ENCODE peak calls at places on chromosome X, in four cellular contexts. One of them, this sample, is unnamed.

GRCh38 chrX:95950679-95951078 is 734.0 kb upstream of the DIAPH2 start:
- DNase-seq in activated naive CD8-positive, alpha-beta T cell treated with anti-CD3 and anti-CD28 coated beads, Interleukin-2, amount 10 ng/mL, durations not matched to agents 7 days and 5 days: no peak
- DNase-seq in activated T-cell treated with anti-CD3 and anti-CD28 coated beads, Interleukin-2, amount 50 U/mL, for 72 hours: no peak
- DNase-seq in NCI-H748 treated with DMSO at 0.1 percent for 48 hours: no peak
- DNase-seq in this sample: no peak

GRCh38 chrX:76862509-76862908 is 435.0 kb downstream of the MAGEE1 start:
- DNase-seq in activated T-cell treated with anti-CD3 and anti-CD28 coated beads, Interleukin-2, amount 50 U/mL, for 72 hours: no peak
- DNase-seq in activated naive CD8-positive, alpha-beta T cell treated with anti-CD3 and anti-CD28 coated beads, Interleukin-2, amount 10 ng/mL, durations not matched to agents 7 days and 5 days: no peak
- DNase-seq in NCI-H748 treated with DMSO at 0.1 percent for 48 hours: no peak
- DNase-seq in this sample: no peak

GRCh38 chrX:125262836-125263235 is 56.8 kb upstream of the TEX13C start:
- DNase-seq in activated T-cell treated with anti-CD3 and anti-CD28 coated beads, Interleukin-2, amount 50 U/mL, for 72 hours: no peak
- DNase-seq in activated naive CD8-positive, alpha-beta T cell treated with anti-CD3 and anti-CD28 coated beads, Interleukin-2, amount 10 ng/mL, durations not matched to agents 7 days and 5 days: no peak
- DNase-seq in NCI-H748 treated with DMSO at 0.1 percent for 48 hours: no peak
- DNase-seq in this sample: no peak

GRCh38 chrX:134484039-134484438 is 24.1 kb downstream of the HPRT1 start:
- DNase-seq in NCI-H748 treated with DMSO at 0.1 percent for 48 hours: peak; percentile 1
- DNase-seq in activated naive CD8-positive, alpha-beta T cell treated with anti-CD3 and anti-CD28 coated beads, Interleukin-2, amount 10 ng/mL, durations not matched to agents 7 days and 5 days: no peak
- DNase-seq in activated T-cell treated with anti-CD3 and anti-CD28 coated beads, Interleukin-2, amount 50 U/mL, for 72 hours: no peak
- DNase-seq in this sample: peak; percentile 78

GRCh38 chrX:132412208-132412607 is 76.6 kb downstream of the MBNL3 start:
- DNase-seq in activated T-cell treated with anti-CD3 and anti-CD28 coated beads, Interleukin-2, amount 50 U/mL, for 72 hours: no peak
- DNase-seq in activated naive CD8-positive, alpha-beta T cell treated with anti-CD3 and anti-CD28 coated beads, Interleukin-2, amount 10 ng/mL, durations not matched to agents 7 days and 5 days: no peak
- DNase-seq in NCI-H748 treated with DMSO at 0.1 percent for 48 hours: no peak
- DNase-seq in this sample: no peak

GRCh38 chrX:1598876-1599790 is 7.7 kb downstream of the AKAP17A start:
- DNase-seq in NCI-H748 treated with DMSO at 0.1 percent for 48 hours: no peak
- DNase-seq in activated naive CD8-positive, alpha-beta T cell treated with anti-CD3 and anti-CD28 coated beads, Interleukin-2, amount 10 ng/mL, durations not matched to agents 7 days and 5 days: no peak
- DNase-seq in activated T-cell treated with anti-CD3 and anti-CD28 coated beads, Interleukin-2, amount 50 U/mL, for 72 hours: no peak
- DNase-seq in this sample: no peak

GRCh38 chrX:86047174-86047991 is at the start of gene CHM:
- DNase-seq in NCI-H748 treated with DMSO at 0.1 percent for 48 hours: no peak
- DNase-seq in activated T-cell treated with anti-CD3 and anti-CD28 coated beads, Interleukin-2, amount 50 U/mL, for 72 hours: peak; percentile 64
- DNase-seq in activated naive CD8-positive, alpha-beta T cell treated with anti-CD3 and anti-CD28 coated beads, Interleukin-2, amount 10 ng/mL, durations not matched to agents 7 days and 5 days: peak; percentile 49
- DNase-seq in this sample: peak; percentile 86

GRCh38 chrX:87526281-87526680 is 8.7 kb downstream of the KLHL4 start:
- DNase-seq in activated naive CD8-positive, alpha-beta T cell treated with anti-CD3 and anti-CD28 coated beads, Interleukin-2, amount 10 ng/mL, durations not matched to agents 7 days and 5 days: no peak
- DNase-seq in activated T-cell treated with anti-CD3 and anti-CD28 coated beads, Interleukin-2, amount 50 U/mL, for 72 hours: no peak
- DNase-seq in NCI-H748 treated with DMSO at 0.1 percent for 48 hours: no peak
- DNase-seq in this sample: peak; percentile 10

GRCh38 chrX:9370888-9371287 is 94.0 kb upstream of the TBL1X start:
- DNase-seq in NCI-H748 treated with DMSO at 0.1 percent for 48 hours: no peak
- DNase-seq in activated T-cell treated with anti-CD3 and anti-CD28 coated beads, Interleukin-2, amount 50 U/mL, for 72 hours: no peak
- DNase-seq in activated naive CD8-positive, alpha-beta T cell treated with anti-CD3 and anti-CD28 coated beads, Interleukin-2, amount 10 ng/mL, durations not matched to agents 7 days and 5 days: no peak
- DNase-seq in this sample: peak; percentile 63

GRCh38 chrX:130994671-130995070 is 63.5 kb upstream of the ARHGAP36 start:
- DNase-seq in activated naive CD8-positive, alpha-beta T cell treated with anti-CD3 and anti-CD28 coated beads, Interleukin-2, amount 10 ng/mL, durations not matched to agents 7 days and 5 days: no peak
- DNase-seq in activated T-cell treated with anti-CD3 and anti-CD28 coated beads, Interleukin-2, amount 50 U/mL, for 72 hours: peak; percentile 34
- DNase-seq in NCI-H748 treated with DMSO at 0.1 percent for 48 hours: no peak
- DNase-seq in this sample: peak; percentile 18

GRCh38 chrX:153888344-153888743 is 2.4 kb upstream of the L1CAM start:
- DNase-seq in activated naive CD8-positive, alpha-beta T cell treated with anti-CD3 and anti-CD28 coated beads, Interleukin-2, amount 10 ng/mL, durations not matched to agents 7 days and 5 days: no peak
- DNase-seq in NCI-H748 treated with DMSO at 0.1 percent for 48 hours: no peak
- DNase-seq in activated T-cell treated with anti-CD3 and anti-CD28 coated beads, Interleukin-2, amount 50 U/mL, for 72 hours: no peak
- DNase-seq in this sample: no peak

GRCh38 chrX:43508694-43509093 is 147.4 kb upstream of the MAOA start:
- DNase-seq in activated T-cell treated with anti-CD3 and anti-CD28 coated beads, Interleukin-2, amount 50 U/mL, for 72 hours: no peak
- DNase-seq in NCI-H748 treated with DMSO at 0.1 percent for 48 hours: no peak
- DNase-seq in activated naive CD8-positive, alpha-beta T cell treated with anti-CD3 and anti-CD28 coated beads, Interleukin-2, amount 10 ng/mL, durations not matched to agents 7 days and 5 days: no peak
- DNase-seq in this sample: no peak

GRCh38 chrX:43970528-43970927 is 2.7 kb downstream of the NDP start:
- DNase-seq in activated T-cell treated with anti-CD3 and anti-CD28 coated beads, Interleukin-2, amount 50 U/mL, for 72 hours: no peak
- DNase-seq in activated naive CD8-positive, alpha-beta T cell treated with anti-CD3 and anti-CD28 coated beads, Interleukin-2, amount 10 ng/mL, durations not matched to agents 7 days and 5 days: no peak
- DNase-seq in NCI-H748 treated with DMSO at 0.1 percent for 48 hours: no peak
- DNase-seq in this sample: no peak

GRCh38 chrX:32176510-32176909 is 1034.8 kb downstream of the DMD start:
- DNase-seq in NCI-H748 treated with DMSO at 0.1 percent for 48 hours: no peak
- DNase-seq in activated T-cell treated with anti-CD3 and anti-CD28 coated beads, Interleukin-2, amount 50 U/mL, for 72 hours: no peak
- DNase-seq in activated naive CD8-positive, alpha-beta T cell treated with anti-CD3 and anti-CD28 coated beads, Interleukin-2, amount 10 ng/mL, durations not matched to agents 7 days and 5 days: no peak
- DNase-seq in this sample: no peak

GRCh38 chrX:47662144-47662657 is 3.2 kb upstream of the UXT start:
- DNase-seq in NCI-H748 treated with DMSO at 0.1 percent for 48 hours: no peak
- DNase-seq in activated naive CD8-positive, alpha-beta T cell treated with anti-CD3 and anti-CD28 coated beads, Interleukin-2, amount 10 ng/mL, durations not matched to agents 7 days and 5 days: no peak
- DNase-seq in activated T-cell treated with anti-CD3 and anti-CD28 coated beads, Interleukin-2, amount 50 U/mL, for 72 hours: peak; percentile 72
- DNase-seq in this sample: peak; percentile 78

GRCh38 chrX:131854586-131854985 is 168.5 kb upstream of the STK26 start:
- DNase-seq in activated naive CD8-positive, alpha-beta T cell treated with anti-CD3 and anti-CD28 coated beads, Interleukin-2, amount 10 ng/mL, durations not matched to agents 7 days and 5 days: no peak
- DNase-seq in activated T-cell treated with anti-CD3 and anti-CD28 coated beads, Interleukin-2, amount 50 U/mL, for 72 hours: no peak
- DNase-seq in NCI-H748 treated with DMSO at 0.1 percent for 48 hours: no peak
- DNase-seq in this sample: peak; percentile 10

GRCh38 chrX:70998402-70999027 is 67.6 kb upstream of the SLC7A3 start:
- DNase-seq in NCI-H748 treated with DMSO at 0.1 percent for 48 hours: no peak
- DNase-seq in activated naive CD8-positive, alpha-beta T cell treated with anti-CD3 and anti-CD28 coated beads, Interleukin-2, amount 10 ng/mL, durations not matched to agents 7 days and 5 days: no peak
- DNase-seq in activated T-cell treated with anti-CD3 and anti-CD28 coated beads, Interleukin-2, amount 50 U/mL, for 72 hours: peak; percentile 24
- DNase-seq in this sample: peak; percentile 66

GRCh38 chrX:19866626-19867410 is 20.6 kb downstream of the SH3KBP1 start:
- DNase-seq in NCI-H748 treated with DMSO at 0.1 percent for 48 hours: no peak
- DNase-seq in activated naive CD8-positive, alpha-beta T cell treated with anti-CD3 and anti-CD28 coated beads, Interleukin-2, amount 10 ng/mL, durations not matched to agents 7 days and 5 days: no peak
- DNase-seq in activated T-cell treated with anti-CD3 and anti-CD28 coated beads, Interleukin-2, amount 50 U/mL, for 72 hours: no peak
- DNase-seq in this sample: no peak

GRCh38 chrX:17655232-17656034 is 81.9 kb upstream of the SCML1 start:
- DNase-seq in activated T-cell treated with anti-CD3 and anti-CD28 coated beads, Interleukin-2, amount 50 U/mL, for 72 hours: peak; percentile 12
- DNase-seq in activated naive CD8-positive, alpha-beta T cell treated with anti-CD3 and anti-CD28 coated beads, Interleukin-2, amount 10 ng/mL, durations not matched to agents 7 days and 5 days: peak; percentile 40
- DNase-seq in NCI-H748 treated with DMSO at 0.1 percent for 48 hours: no peak
- DNase-seq in this sample: peak; percentile 17

GRCh38 chrX:74325130-74326059 is 21.4 kb downstream of the ZCCHC13 start:
- DNase-seq in NCI-H748 treated with DMSO at 0.1 percent for 48 hours: peak; percentile 33
- DNase-seq in activated T-cell treated with anti-CD3 and anti-CD28 coated beads, Interleukin-2, amount 50 U/mL, for 72 hours: no peak
- DNase-seq in activated naive CD8-positive, alpha-beta T cell treated with anti-CD3 and anti-CD28 coated beads, Interleukin-2, amount 10 ng/mL, durations not matched to agents 7 days and 5 days: no peak
- DNase-seq in this sample: no peak

GRCh38 chrX:134435894-134436293 is 24.1 kb upstream of the HPRT1 start:
- DNase-seq in NCI-H748 treated with DMSO at 0.1 percent for 48 hours: no peak
- DNase-seq in activated naive CD8-positive, alpha-beta T cell treated with anti-CD3 and anti-CD28 coated beads, Interleukin-2, amount 10 ng/mL, durations not matched to agents 7 days and 5 days: no peak
- DNase-seq in activated T-cell treated with anti-CD3 and anti-CD28 coated beads, Interleukin-2, amount 50 U/mL, for 72 hours: no peak
- DNase-seq in this sample: no peak

GRCh38 chrX:128807367-128807766 is 715.9 kb downstream of the SMARCA1 start:
- DNase-seq in activated T-cell treated with anti-CD3 and anti-CD28 coated beads, Interleukin-2, amount 50 U/mL, for 72 hours: no peak
- DNase-seq in NCI-H748 treated with DMSO at 0.1 percent for 48 hours: no peak
- DNase-seq in activated naive CD8-positive, alpha-beta T cell treated with anti-CD3 and anti-CD28 coated beads, Interleukin-2, amount 10 ng/mL, durations not matched to agents 7 days and 5 days: no peak
- DNase-seq in this sample: no peak

GRCh38 chrX:19829817-19830216 is 57.6 kb downstream of the SH3KBP1 start:
- DNase-seq in activated naive CD8-positive, alpha-beta T cell treated with anti-CD3 and anti-CD28 coated beads, Interleukin-2, amount 10 ng/mL, durations not matched to agents 7 days and 5 days: no peak
- DNase-seq in NCI-H748 treated with DMSO at 0.1 percent for 48 hours: no peak
- DNase-seq in activated T-cell treated with anti-CD3 and anti-CD28 coated beads, Interleukin-2, amount 50 U/mL, for 72 hours: no peak
- DNase-seq in this sample: no peak

GRCh38 chrX:17022205-17022604 is 75.7 kb downstream of the REPS2 start:
- DNase-seq in NCI-H748 treated with DMSO at 0.1 percent for 48 hours: no peak
- DNase-seq in activated T-cell treated with anti-CD3 and anti-CD28 coated beads, Interleukin-2, amount 50 U/mL, for 72 hours: no peak
- DNase-seq in activated naive CD8-positive, alpha-beta T cell treated with anti-CD3 and anti-CD28 coated beads, Interleukin-2, amount 10 ng/mL, durations not matched to agents 7 days and 5 days: no peak
- DNase-seq in this sample: peak; percentile 44

GRCh38 chrX:21158678-21159077 is 215.5 kb upstream of the CNKSR2 start:
- DNase-seq in activated naive CD8-positive, alpha-beta T cell treated with anti-CD3 and anti-CD28 coated beads, Interleukin-2, amount 10 ng/mL, durations not matched to agents 7 days and 5 days: no peak
- DNase-seq in NCI-H748 treated with DMSO at 0.1 percent for 48 hours: no peak
- DNase-seq in activated T-cell treated with anti-CD3 and anti-CD28 coated beads, Interleukin-2, amount 50 U/mL, for 72 hours: no peak
- DNase-seq in this sample: no peak

GRCh38 chrX:117996918-117997480 is 119.6 kb downstream of the KLHL13 start:
- DNase-seq in NCI-H748 treated with DMSO at 0.1 percent for 48 hours: no peak
- DNase-seq in activated T-cell treated with anti-CD3 and anti-CD28 coated beads, Interleukin-2, amount 50 U/mL, for 72 hours: no peak
- DNase-seq in activated naive CD8-positive, alpha-beta T cell treated with anti-CD3 and anti-CD28 coated beads, Interleukin-2, amount 10 ng/mL, durations not matched to agents 7 days and 5 days: no peak
- DNase-seq in this sample: no peak

GRCh38 chrX:147859666-147860065 is 52.1 kb upstream of the FMR1 start:
- DNase-seq in activated naive CD8-positive, alpha-beta T cell treated with anti-CD3 and anti-CD28 coated beads, Interleukin-2, amount 10 ng/mL, durations not matched to agents 7 days and 5 days: no peak
- DNase-seq in activated T-cell treated with anti-CD3 and anti-CD28 coated beads, Interleukin-2, amount 50 U/mL, for 72 hours: no peak
- DNase-seq in NCI-H748 treated with DMSO at 0.1 percent for 48 hours: no peak
- DNase-seq in this sample: no peak

GRCh38 chrX:149152941-149153340 is 352.2 kb downstream of the IDS start:
- DNase-seq in NCI-H748 treated with DMSO at 0.1 percent for 48 hours: no peak
- DNase-seq in activated naive CD8-positive, alpha-beta T cell treated with anti-CD3 and anti-CD28 coated beads, Interleukin-2, amount 10 ng/mL, durations not matched to agents 7 days and 5 days: no peak
- DNase-seq in activated T-cell treated with anti-CD3 and anti-CD28 coated beads, Interleukin-2, amount 50 U/mL, for 72 hours: no peak
- DNase-seq in this sample: no peak

GRCh38 chrX:119541188-119541587 is 24.0 kb downstream of the STEEP1 start:
- DNase-seq in activated T-cell treated with anti-CD3 and anti-CD28 coated beads, Interleukin-2, amount 50 U/mL, for 72 hours: no peak
- DNase-seq in NCI-H748 treated with DMSO at 0.1 percent for 48 hours: no peak
- DNase-seq in activated naive CD8-positive, alpha-beta T cell treated with anti-CD3 and anti-CD28 coated beads, Interleukin-2, amount 10 ng/mL, durations not matched to agents 7 days and 5 days: no peak
- DNase-seq in this sample: peak; percentile 42

GRCh38 chrX:34866636-34867035 is 76.0 kb upstream of the FAM47B start:
- DNase-seq in activated T-cell treated with anti-CD3 and anti-CD28 coated beads, Interleukin-2, amount 50 U/mL, for 72 hours: no peak
- DNase-seq in NCI-H748 treated with DMSO at 0.1 percent for 48 hours: no peak
- DNase-seq in activated naive CD8-positive, alpha-beta T cell treated with anti-CD3 and anti-CD28 coated beads, Interleukin-2, amount 10 ng/mL, durations not matched to agents 7 days and 5 days: no peak
- DNase-seq in this sample: peak; percentile 68